ENCODE peak calls at places on chromosome 6, in ten cellular contexts. T is naive thymus-derived CD4-positive, alpha-beta T cell; Z is brain microvascular endothelial cell; W is IMR-90; B is uterus; F is GM23248; H is heart right ventricle; J is cardiac muscle cell; N is prostate gland; A is small intestine. K is an unnamed sample. For H3K27me3, the result is how much of the 10 kb centered on the place peaks cover.

GRCh38 chr6:146620655-146621054 is 21.9 kb downstream of the ADGB start:
- DNase-seq in T (no peak), Z (no peak), W (no peak), B (no peak), F (peak), H (no peak), J (no peak), N (no peak), A (no peak), K (no peak)

GRCh38 chr6:11766589-11767450 is 11.8 kb downstream of the ADTRP start:
- DNase-seq in T (no peak), Z (peak), W (peak), B (no peak), F (peak), H (no peak), J (no peak), N (no peak), A (no peak), K (no peak)

GRCh38 chr6:136552054-136552453 is 1.8 kb upstream of the MAP7 start:
- DNase-seq in T (no peak), Z (no peak), W (no peak), B (no peak), F (no peak), H (no peak), J (peak), N (peak), A (peak), K (no peak)

GRCh38 chr6:118419448-118420394 is 128.4 kb upstream of the PLN start:
- DNase-seq in T (no peak), Z (no peak), W (peak), B (no peak), F (no peak), H (no peak), J (no peak), N (no peak), A (no peak), K (no peak)

GRCh38 chr6:149855040-149855654 is 9.0 kb downstream of the LRP11 start:
- DNase-seq in T (no peak), Z (peak), W (peak), B (no peak), F (peak), H (no peak), J (peak), N (no peak), A (no peak), K (peak)

GRCh38 chr6:12911387-12911960 is 194.9 kb downstream of the PHACTR1 start:
- DNase-seq in T (no peak), Z (peak), W (peak), B (no peak), F (peak), H (no peak), J (peak), N (peak), A (peak), K (no peak)

GRCh38 chr6:170284866-170285469 is 5.9 kb downstream of the DLL1 start:
- DNase-seq in T (no peak), Z (no peak), W (no peak), B (no peak), F (no peak), H (no peak), J (no peak), N (no peak), A (no peak), K (no peak)

GRCh38 chr6:97969065-97969464 is 686.0 kb upstream of the MMS22L start:
- DNase-seq in T (no peak), Z (no peak), W (no peak), B (no peak), F (no peak), H (no peak), J (no peak), N (no peak), A (no peak), K (no peak)

GRCh38 chr6:43970913-43971775 is 156.1 kb downstream of the MRPL14 start:
- DNase-seq in T (no peak), Z (no peak), W (peak), B (no peak), F (peak), H (no peak), J (no peak), N (peak), A (peak), K (peak)

GRCh38 chr6:13787146-13787545 is 27.2 kb downstream of the MCUR1 start:
- DNase-seq in T (no peak), Z (no peak), W (peak), B (no peak), F (peak), H (peak), J (peak), N (no peak), A (no peak), K (no peak)

GRCh38 chr6:155264704-155265320 is 999 bp downstream of the CLDN20 start:
- DNase-seq in T (no peak), Z (no peak), W (no peak), B (no peak), F (peak), H (no peak), J (no peak), N (no peak), A (no peak), K (no peak)

GRCh38 chr6:159098636-159099106 is 53.9 kb upstream of the TAGAP start:
- DNase-seq in T (peak), Z (no peak), W (no peak), B (no peak), F (no peak), H (no peak), J (no peak), N (no peak), A (peak), K (peak)

GRCh38 chr6:92922216-92922806 is 497.0 kb downstream of the EPHA7 start:
- DNase-seq in T (no peak), Z (no peak), W (no peak), B (no peak), F (no peak), H (no peak), J (no peak), N (no peak), A (no peak), K (no peak)

DNA sequence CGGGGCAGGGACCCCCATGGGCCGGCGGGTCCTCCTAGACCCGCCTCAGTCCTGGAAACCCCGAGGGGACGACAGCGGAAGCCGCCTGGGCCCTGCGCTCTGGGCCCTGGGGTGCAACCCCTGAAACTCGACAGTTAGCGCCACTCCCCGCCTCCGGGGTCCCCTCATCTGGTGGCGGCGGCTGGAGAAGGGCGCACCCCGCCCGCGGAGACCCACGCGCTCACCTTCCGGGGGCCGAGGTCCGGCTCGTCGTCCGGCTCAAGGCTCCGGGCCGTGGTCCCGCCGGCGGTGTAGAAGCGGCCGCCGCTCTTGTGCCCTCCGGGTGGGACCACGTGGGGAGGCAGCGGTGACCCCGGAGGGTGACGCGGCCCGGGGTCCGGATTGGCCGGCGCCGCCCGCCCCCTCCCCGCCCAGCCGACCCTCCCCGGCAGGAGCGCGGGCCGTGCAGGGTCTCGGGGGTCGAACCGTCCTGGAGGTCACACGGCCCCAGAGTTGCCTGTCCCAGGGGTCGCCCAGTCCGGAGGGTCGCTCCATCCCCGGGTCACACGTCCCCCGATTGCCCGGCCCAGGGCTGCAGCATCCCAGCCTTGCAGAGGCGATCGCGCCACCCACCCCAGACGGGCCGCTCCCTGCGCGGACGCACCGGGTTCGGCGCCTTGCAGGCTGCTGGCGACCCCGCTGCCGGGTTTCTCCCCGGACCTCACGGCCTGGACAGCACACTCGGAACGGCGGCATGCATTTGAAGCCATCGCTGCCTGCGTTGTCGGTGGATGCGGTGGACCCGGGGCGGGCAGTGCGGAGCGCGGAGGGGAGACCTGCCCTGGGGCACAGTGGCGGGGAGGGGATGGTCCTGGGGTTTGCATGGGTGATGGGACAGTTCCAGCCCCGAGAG is 22.4 kb upstream of the FRMD1 start:
- DNase-seq in T (no peak), Z (no peak), W (no peak), B (no peak), F (no peak), H (no peak), J (peak), N (no peak), A (no peak), K (no peak)
- H3K27me3 ChIP-seq in T (under half), Z (under half), W (under half), B (under half), F (under half), H (under half), J (half or more), N (under half), A (under half), K (under half)

DNA sequence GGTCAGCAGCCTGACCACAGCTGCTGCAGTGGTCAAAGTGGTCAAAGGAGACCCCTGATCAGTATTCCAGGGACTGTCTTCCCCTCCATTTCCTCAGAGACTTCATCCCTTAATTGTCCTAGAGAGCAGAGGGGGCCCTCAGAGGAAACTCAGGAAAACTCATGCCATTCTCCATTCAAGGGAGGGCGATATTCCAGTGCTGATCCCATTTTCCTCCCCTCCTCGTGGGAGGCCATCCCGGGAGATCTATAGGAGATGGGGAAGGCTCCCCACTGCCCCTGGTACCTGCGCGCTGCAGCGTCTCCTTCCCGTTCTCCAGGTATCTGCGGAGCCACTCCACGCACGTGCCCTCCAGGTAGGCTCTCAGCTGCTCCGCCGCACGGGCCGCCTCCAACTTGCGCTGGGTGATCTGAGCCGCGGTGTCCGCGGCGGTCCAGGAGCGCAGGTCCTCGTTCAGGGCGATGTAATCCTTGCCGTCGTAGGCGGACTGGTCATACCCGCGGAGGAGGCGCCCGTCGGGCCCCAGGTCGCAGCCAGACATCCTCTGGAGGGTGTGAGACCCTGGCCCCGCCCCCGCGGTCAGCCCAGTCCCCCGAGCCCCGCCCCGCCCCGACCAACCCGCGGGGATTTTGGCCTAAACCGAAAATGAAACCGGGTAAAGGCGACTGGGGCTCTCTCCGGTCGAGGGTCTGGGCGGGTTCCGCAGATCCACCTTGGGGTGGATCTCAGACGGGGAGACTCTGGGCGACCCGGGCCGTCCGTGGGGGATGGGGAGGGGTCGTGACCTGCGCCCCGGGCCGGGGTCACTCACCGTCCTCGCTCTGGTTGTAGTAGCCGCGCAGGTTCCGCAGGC is 878 bp downstream of the HLA-C start:
- DNase-seq in T (peak), Z (peak), W (peak), B (peak), F (peak), H (peak), J (peak), N (peak), A (peak), K (peak)
- H3K27ac ChIP-seq in T (peak), Z (no peak), W (peak), B (peak), F (peak), H (peak), J (no peak), N (peak), A (peak), K (peak)

DNA sequence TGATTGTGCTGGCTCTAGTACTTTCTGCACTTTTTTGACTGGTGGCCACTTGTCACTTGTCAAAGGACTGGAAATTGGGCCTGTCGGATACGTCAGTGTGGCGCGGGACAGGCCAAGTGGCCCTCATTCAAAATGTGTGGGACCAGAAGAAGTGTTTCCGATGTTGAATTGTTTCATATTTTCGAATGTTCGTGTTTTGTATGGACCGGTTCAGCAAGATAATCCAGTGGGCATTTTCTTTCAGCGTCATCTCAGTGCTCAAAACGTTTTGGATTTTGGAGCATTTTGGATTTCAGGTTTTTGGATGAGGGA is 3.5 kb downstream of the KIF25 start:
- DNase-seq in T (no peak), Z (no peak), W (no peak), B (no peak), F (no peak), H (no peak), J (no peak), N (no peak), A (no peak), K (no peak)
- H3K4me3 ChIP-seq in T (no peak), Z (no peak), W (no peak), B (no peak), F (no peak), H (no peak), J (no peak), N (no peak), A (no peak), K (no peak)

DNA sequence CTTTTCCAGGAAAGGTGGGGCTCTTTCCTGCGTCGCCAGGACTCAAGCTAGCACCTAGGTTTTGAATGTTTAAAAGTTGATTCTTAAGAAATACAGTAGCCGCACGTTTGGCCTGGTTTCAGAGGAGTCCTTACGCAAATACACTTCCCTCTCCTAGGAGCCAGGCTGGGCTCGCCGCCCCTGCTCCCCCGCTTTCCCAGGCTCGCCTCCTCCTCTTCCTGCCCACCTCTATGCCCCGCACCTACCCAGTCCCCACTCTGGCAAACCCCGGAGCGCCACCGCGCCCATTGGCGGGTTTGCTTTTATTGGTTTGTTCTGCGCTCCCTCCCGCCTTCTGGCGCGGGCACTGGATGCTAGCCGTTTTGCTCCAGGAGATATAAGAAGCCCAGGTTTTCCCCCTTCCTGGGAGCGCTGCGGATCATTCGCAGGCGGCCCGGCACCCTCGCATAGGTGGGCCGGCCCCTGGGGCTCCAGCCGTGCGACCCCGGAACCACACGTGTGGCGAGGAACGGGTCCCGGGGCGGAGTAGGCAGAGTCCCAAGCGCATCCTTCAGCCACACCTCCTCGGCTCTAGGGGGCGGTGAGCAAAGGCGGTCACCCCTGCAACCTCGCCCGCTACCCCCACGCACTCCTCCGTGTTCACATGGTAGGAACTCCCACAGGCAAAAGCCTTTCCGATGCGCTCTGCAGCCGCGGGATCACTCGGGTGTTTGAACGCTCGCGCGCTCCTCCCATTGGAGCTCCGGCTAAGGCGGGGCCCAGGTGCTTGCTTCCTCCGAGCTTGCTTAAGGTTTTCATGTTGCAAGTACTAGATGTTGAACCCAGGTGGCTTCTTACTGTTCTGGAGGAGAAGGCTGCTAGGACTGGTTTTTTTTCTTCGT is 119.0 kb downstream of the RTN4IP1 start:
- DNase-seq in T (peak), Z (no peak), W (no peak), B (peak), F (peak), H (peak), J (peak), N (peak), A (peak), K (peak)
- H3K27me3 ChIP-seq in T (under half), Z (under half), W (under half), B (under half), F (under half), H (half or more), J (half or more), N (under half), A (under half), K (under half)

GRCh38 chr6:52595000-52595795 is 18.3 kb upstream of the TRAM2 start:
- DNase-seq in T (no peak), Z (peak), W (peak), B (peak), F (peak), H (peak), J (no peak), N (no peak), A (peak), K (peak)
- H3K27ac ChIP-seq in T (no peak), Z (peak), W (peak), B (peak), F (peak), H (peak), J (peak), N (peak), A (no peak), K (peak)

GRCh38 chr6:28207244-28208179 is 17.6 kb upstream of the ZSCAN9 start:
- DNase-seq in T (no peak), Z (peak), W (peak), B (no peak), F (peak), H (no peak), J (peak), N (no peak), A (peak), K (peak)
- H3K4me3 ChIP-seq in T (no peak), Z (peak), W (peak), B (no peak), F (peak), H (peak), J (peak), N (no peak), A (no peak), K (peak)

GRCh38 chr6:33678932-33679478 is 32.5 kb downstream of the UQCC2 start:
- DNase-seq in T (no peak), Z (no peak), W (no peak), B (no peak), F (no peak), H (no peak), J (no peak), N (no peak), A (no peak), K (no peak)
- H3K27me3 ChIP-seq in T (under half), Z (under half), W (under half), B (under half), F (under half), H (under half), J (under half), N (under half), A (under half), K (under half)

GRCh38 chr6:35586542-35586941 is 73.8 kb upstream of the TULP1 start:
- DNase-seq in T (no peak), Z (no peak), W (no peak), B (no peak), F (peak), H (no peak), J (no peak), N (no peak), A (no peak), K (no peak)
- H3K27ac ChIP-seq in T (peak), Z (no peak), W (no peak), B (peak), F (peak), H (no peak), J (no peak), N (peak), A (no peak), K (no peak)

DNA sequence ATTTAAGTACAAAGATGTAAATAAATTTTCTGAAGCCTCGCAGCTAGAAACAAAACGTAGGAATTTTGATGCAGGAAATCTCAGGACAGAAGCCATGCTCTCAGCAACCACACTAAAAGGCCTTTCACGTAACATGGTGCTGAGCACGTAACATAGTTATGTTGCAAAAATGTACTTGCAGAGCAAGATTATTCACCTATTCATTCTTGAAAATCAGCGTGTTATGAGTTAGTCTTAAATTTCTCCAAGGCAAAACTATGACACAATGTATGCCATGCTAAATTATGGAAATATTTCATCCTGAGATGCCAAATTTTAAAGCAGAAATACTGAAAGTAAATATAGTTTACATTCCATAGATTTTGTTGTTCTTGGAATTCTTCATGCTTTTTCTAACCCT is 179.7 kb upstream of the BMP5 start:
- DNase-seq in T (no peak), Z (peak), W (no peak), B (no peak), F (no peak), H (no peak), J (no peak), N (no peak), A (no peak), K (no peak)
- H3K4me3 ChIP-seq in T (no peak), Z (no peak), W (no peak), B (no peak), F (no peak), H (no peak), J (no peak), N (no peak), A (no peak), K (no peak)